ENCODE peak calls at places on chromosomes 7 and 10, in five cellular contexts. L is SJSA1, K is psoas muscle, B is astrocyte, Q is GM23338. V is an unnamed sample.
A peak's percentile ranks its signal among the peaks of the same experiment; 100 is the strongest.

GRCh38 chr10:108392286-108392685 is 1227.8 kb upstream of the SORCS1 start:
- DNase-seq in K (no peak), B (peak; percentile 61), Q (no peak), L (no peak), V (no peak)

GRCh38 chr7:159006610-159007130 is 138.0 kb downstream of the VIPR2 start:
- DNase-seq in L (no peak), K (no peak), B (no peak), Q (no peak), V (no peak)

GRCh38 chr10:14749051-14749809 is 25.5 kb downstream of the FAM107B start:
- DNase-seq in B (no peak), Q (no peak), L (no peak), K (no peak), V (no peak)

GRCh38 chr10:69892436-69893215 is 90.9 kb downstream of the COL13A1 start:
- DNase-seq in B (no peak), K (no peak), L (no peak), Q (no peak), V (no peak)

GRCh38 chr7:22651036-22651435 is 76.0 kb upstream of the IL6 start:
- DNase-seq in Q (no peak), K (no peak), B (no peak), L (no peak), V (no peak)

GRCh38 chr7:134891262-134892001 is 94.9 kb upstream of the AGBL3 start:
- DNase-seq in K (peak; percentile 78), Q (peak; percentile 88), B (peak; percentile 96), L (peak; percentile 55), V (peak; percentile 90)

GRCh38 chr7:193538-194256 is 1.3 kb downstream of the FAM20C start:
- DNase-seq in L (no peak), Q (peak; percentile 46), K (no peak), B (no peak), V (peak; percentile 71)

GRCh38 chr10:67772894-67773511 is 65.0 kb downstream of the DNAJC12 start:
- DNase-seq in Q (no peak), L (no peak), B (peak; percentile 51), K (no peak), V (no peak)

GRCh38 chr7:152052772-152053171 is 27.3 kb downstream of the GALNT11 start:
- DNase-seq in L (no peak), B (no peak), Q (no peak), K (no peak), V (no peak)

GRCh38 chr7:142063551-142064442 is 47.7 kb upstream of the MGAM2 start:
- DNase-seq in K (no peak), Q (no peak), L (no peak), B (no peak), V (peak; percentile 50)

GRCh38 chr7:68629-69028 is 123.7 kb upstream of the FAM20C start:
- DNase-seq in Q (peak; percentile 49), B (peak; percentile 34), K (no peak), L (peak; percentile 72), V (no peak)

GRCh38 chr10:131668903-131669302 is 231.9 kb upstream of the PPP2R2D start:
- DNase-seq in Q (no peak), K (no peak), L (no peak), B (no peak), V (no peak)

GRCh38 chr7:29639887-29640600 is 76.4 kb downstream of the PRR15 start:
- DNase-seq in Q (peak; percentile 27), L (no peak), B (no peak), K (no peak), V (no peak)

DNA sequence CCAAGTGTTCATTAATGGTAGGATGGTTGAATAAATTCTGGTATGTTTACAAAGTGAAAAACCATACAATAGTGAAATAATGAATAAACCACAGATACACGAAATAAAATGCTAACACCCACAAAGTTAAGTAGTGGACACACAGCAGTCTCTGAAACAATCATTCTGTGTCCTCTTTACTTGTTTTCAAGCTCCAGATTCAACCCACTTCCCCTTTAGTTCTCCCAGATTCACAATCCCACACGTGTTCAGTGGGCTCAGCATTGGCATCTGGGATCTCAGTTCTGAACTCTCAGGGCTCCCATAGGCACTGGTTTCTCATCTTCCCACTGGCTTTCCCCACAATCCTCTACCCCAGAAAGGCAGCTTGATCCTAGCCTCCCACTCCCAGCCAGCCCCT is 44.9 kb downstream of the SEM1 start:
- DNase-seq in Q (no peak), K (no peak), L (no peak), B (no peak), V (no peak)
- H3K4me1 ChIP-seq in Q (no peaks in the 10 kb centered on the region), K (no peaks in the 10 kb centered on the region), L (no peaks in the 10 kb centered on the region), B (no peaks in the 10 kb centered on the region), V (no peaks in the 10 kb centered on the region)

GRCh38 chr7:34158311-34158710 is 253.0 kb downstream of the BMPER start:
- DNase-seq in L (no peak), Q (no peak), K (peak; percentile 76), B (no peak), V (no peak)

GRCh38 chr7:34155225-34155908 is 250.0 kb downstream of the BMPER start:
- DNase-seq in L (no peak), B (peak; percentile 94), K (peak; percentile 53), Q (no peak), V (no peak)

GRCh38 chr7:34157137-34157536 is 251.8 kb downstream of the BMPER start:
- DNase-seq in K (peak; percentile 20), L (no peak), B (no peak), Q (no peak), V (no peak)

GRCh38 chr7:34158754-34159153 is 253.4 kb downstream of the BMPER start:
- DNase-seq in B (no peak), Q (peak; percentile 57), K (peak; percentile 45), L (no peak), V (peak; percentile 83)

DNA sequence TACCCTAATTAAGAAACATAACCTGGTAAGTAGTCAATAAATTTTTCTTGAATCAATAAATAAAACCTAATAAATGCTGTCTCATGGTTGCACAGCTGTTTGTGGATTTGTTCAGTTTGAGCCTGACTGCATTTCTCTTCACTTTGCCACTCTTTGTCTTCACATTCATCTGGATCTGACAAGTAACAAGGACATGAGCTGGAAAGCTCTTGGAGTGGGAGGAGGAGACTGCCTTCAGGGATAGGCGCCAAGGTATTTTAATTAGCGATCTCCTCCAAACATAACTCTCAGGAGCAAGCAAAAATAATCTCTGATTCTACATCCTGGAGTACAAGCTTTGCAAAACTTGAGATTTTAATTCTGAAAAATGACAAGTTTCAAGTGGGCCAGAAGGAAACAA is 251.0 kb downstream of the BMPER start:
- DNase-seq in B (peak; percentile 49), K (no peak), Q (no peak), L (no peak), V (no peak)
- H3K4me3 ChIP-seq in B (no peak overlapping the region), K (no peak overlapping the region), Q (no peak overlapping the region), L (no peak overlapping the region), V (no peak overlapping the region)

GRCh38 chr7:130069978-130070899 is at the start of gene KLHDC10:
- DNase-seq in B (peak; percentile 99), L (peak; percentile 97), Q (peak; percentile 99), K (peak; percentile 96), V (peak; percentile 98)
- H3K4me1 ChIP-seq in B (peaks cover 12% of the 10 kb centered on the region), L (peaks cover 18% of the 10 kb centered on the region), Q (peaks cover 13% of the 10 kb centered on the region), K (peaks cover 32% of the 10 kb centered on the region), V (no peaks in the 10 kb centered on the region)

DNA sequence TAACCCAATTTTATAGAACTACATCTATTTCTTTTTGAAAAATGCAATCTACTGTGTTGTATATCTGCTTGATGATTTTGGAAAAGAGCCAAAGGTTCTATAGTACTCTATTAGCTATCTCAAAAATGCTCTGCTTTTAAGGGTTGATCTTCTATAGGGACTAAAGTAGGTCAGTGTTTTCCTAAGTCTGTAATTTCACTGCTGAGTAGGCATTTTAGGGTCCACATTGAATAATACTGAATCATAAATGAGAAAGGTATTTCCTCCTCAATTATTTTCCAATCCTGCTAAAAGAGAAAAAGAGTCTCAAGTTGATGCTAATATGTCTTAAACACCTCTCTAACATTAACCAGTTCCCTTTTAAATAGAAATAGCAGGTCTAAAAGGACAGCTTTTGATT is 244.2 kb downstream of the LHFPL3 start:
- DNase-seq in Q (no peak), B (no peak), K (no peak), L (no peak), V (no peak)
- H3K4me3 ChIP-seq in Q (no peak overlapping the region), B (no peak overlapping the region), K (no peak overlapping the region), L (no peak overlapping the region), V (no peak overlapping the region)

GRCh38 chr7:129903935-129904334 is 48.8 kb downstream of the UBE2H start:
- DNase-seq in K (no peak), B (no peak), L (no peak), Q (no peak), V (no peak)
- H3K4me1 ChIP-seq in K (peaks cover 80% of the 10 kb centered on the region), B (peaks cover 24% of the 10 kb centered on the region), L (no peaks in the 10 kb centered on the region), Q (peaks cover 17% of the 10 kb centered on the region), V (peaks cover 4% of the 10 kb centered on the region)

DNA sequence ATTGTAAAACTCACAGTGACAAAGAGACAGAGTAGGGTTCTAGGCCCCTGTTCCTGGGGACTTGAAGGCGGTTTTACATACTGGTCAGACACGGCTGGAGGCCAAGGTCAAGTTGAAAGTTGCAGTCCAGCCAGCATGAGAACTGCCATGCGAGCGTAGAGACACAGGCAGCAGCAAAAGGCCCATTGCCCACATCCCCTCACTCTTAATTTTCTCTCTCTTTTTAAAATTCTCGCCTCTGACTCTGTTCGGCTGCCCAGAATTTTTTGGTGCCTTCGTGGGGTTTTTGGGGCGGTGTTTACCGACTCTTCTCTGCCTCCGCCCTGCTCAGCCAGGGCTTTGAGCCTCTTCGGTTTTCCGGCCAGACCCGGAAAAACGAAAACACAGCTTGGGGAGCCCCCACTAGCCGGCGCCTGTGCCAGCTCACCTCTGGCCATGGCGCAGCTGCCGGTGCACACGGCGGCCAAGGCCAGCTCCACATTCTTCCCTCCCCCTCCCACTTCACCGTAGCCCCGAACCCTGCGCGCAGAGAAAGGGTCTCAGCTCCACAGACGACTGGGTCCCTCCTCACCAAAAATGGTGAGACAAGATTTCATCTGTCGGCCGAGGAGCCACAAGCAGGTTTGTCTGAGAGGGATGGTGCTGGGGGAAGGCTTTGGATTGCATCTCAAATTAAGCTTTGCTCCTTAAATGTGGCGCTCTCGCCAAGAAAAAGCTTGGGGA is 2.3 kb upstream of the HOXA13 start:
- DNase-seq in K (no peak), Q (no peak), B (no peak), L (peak; percentile 19), V (peak; percentile 60)
- H3K4me3 ChIP-seq in K (no peak overlapping the region), Q (peak overlapping the region; percentile 30), B (no peak overlapping the region), L (no peak overlapping the region), V (no peak overlapping the region)

V was measured in endodermal cell.